ENCODE peak calls at places on chromosomes 12 and 14, in five cellular contexts. D is HEK293T, H is NT2/D1, C is HepG2, V is GM12878. X is an unnamed sample.

GRCh38 chr14:37251778-37252177 is 54.0 kb downstream of the MIPOL1 start:
- DNase-seq in C (peak), V (no peak), D (no peak), H (no peak), X (no peak)

GRCh38 chr12:91394903-91395302 is 212.3 kb upstream of the DCN start:
- DNase-seq in V (no peak), D (no peak), C (no peak), H (no peak), X (no peak)

GRCh38 chr12:92470608-92471021 is 232.2 kb upstream of the PLEKHG7 start:
- DNase-seq in V (peak), D (no peak), C (no peak), H (no peak), X (no peak)

GRCh38 chr12:92365333-92365732 is 219.7 kb upstream of the BTG1 start:
- DNase-seq in V (peak), H (no peak), C (no peak), D (no peak), X (no peak)

GRCh38 chr12:48037267-48037915 is 33.1 kb upstream of the COL2A1 start:
- DNase-seq in V (no peak), C (peak), D (no peak), H (peak), X (peak)

GRCh38 chr12:6883252-6883651 is 10.1 kb upstream of the SPSB2 start:
- DNase-seq in D (no peak), C (no peak), V (no peak), H (no peak), X (no peak)

GRCh38 chr14:61561657-61562276 is 133.5 kb upstream of the HIF1A start:
- DNase-seq in D (no peak), C (peak), H (no peak), V (no peak), X (no peak)

GRCh38 chr12:6375269-6376078 is at the start of gene SCNN1A:
- DNase-seq in H (peak), V (no peak), D (no peak), C (no peak), X (peak)

GRCh38 chr14:101475468-101476257 is 85.6 kb upstream of the DIO3 start:
- DNase-seq in V (no peak), H (no peak), C (peak), D (no peak), X (no peak)

GRCh38 chr12:12689672-12690287 is 6.2 kb downstream of the GPR19 start:
- DNase-seq in V (no peak), C (no peak), H (no peak), D (no peak), X (no peak)

GRCh38 chr14:86646125-86646524 is 1116.2 kb downstream of the FLRT2 start:
- DNase-seq in D (no peak), C (no peak), V (no peak), H (no peak), X (no peak)

GRCh38 chr14:91177797-91178147 is 63.9 kb downstream of the DGLUCY start:
- DNase-seq in D (no peak), C (no peak), H (no peak), V (no peak), X (no peak)

GRCh38 chr12:89671469-89671868 is 37.2 kb downstream of the ATP2B1 start:
- DNase-seq in V (no peak), D (no peak), H (no peak), C (no peak), X (no peak)

GRCh38 chr14:57066463-57066862 is 202.2 kb downstream of the EXOC5 start:
- DNase-seq in C (no peak), H (no peak), V (no peak), D (no peak), X (no peak)

GRCh38 chr14:68781161-68782021 is 11.5 kb downstream of the ZFP36L1 start:
- DNase-seq in C (no peak), H (no peak), V (no peak), D (no peak), X (no peak)

GRCh38 chr14:35368139-35368460 is 36.4 kb downstream of the NFKBIA start:
- DNase-seq in C (no peak), V (no peak), H (no peak), D (no peak), X (no peak)

GRCh38 chr12:31517994-31518393 is 72.9 kb downstream of the DENND5B start:
- DNase-seq in V (no peak), H (no peak), C (no peak), D (no peak), X (no peak)

GRCh38 chr12:61647566-61647965 is 612.6 kb upstream of the USP15 start:
- DNase-seq in C (no peak), H (no peak), D (no peak), V (no peak), X (no peak)

GRCh38 chr12:59871779-59872178 is 275.9 kb downstream of the SLC16A7 start:
- DNase-seq in C (no peak), V (no peak), D (no peak), H (no peak), X (no peak)

GRCh38 chr12:50057000-50057841 is at the start of gene ASIC1:
- DNase-seq in V (no peak), C (no peak), D (peak), H (no peak), X (no peak)

GRCh38 chr12:68675098-68675842 is 11.5 kb upstream of the NUP107 start:
- DNase-seq in V (no peak), C (no peak), D (no peak), H (no peak), X (no peak)

GRCh38 chr14:59190372-59190771 is 1.9 kb downstream of the DAAM1 start:
- DNase-seq in D (no peak), C (peak), H (no peak), V (no peak), X (no peak)

GRCh38 chr12:14836336-14837210 is 6.8 kb downstream of the ART4 start:
- DNase-seq in C (peak), V (no peak), H (no peak), D (no peak), X (no peak)

GRCh38 chr14:74141703-74142102 is 56.9 kb downstream of the LIN52 start:
- DNase-seq in C (peak), H (no peak), D (no peak), V (no peak), X (no peak)

DNA sequence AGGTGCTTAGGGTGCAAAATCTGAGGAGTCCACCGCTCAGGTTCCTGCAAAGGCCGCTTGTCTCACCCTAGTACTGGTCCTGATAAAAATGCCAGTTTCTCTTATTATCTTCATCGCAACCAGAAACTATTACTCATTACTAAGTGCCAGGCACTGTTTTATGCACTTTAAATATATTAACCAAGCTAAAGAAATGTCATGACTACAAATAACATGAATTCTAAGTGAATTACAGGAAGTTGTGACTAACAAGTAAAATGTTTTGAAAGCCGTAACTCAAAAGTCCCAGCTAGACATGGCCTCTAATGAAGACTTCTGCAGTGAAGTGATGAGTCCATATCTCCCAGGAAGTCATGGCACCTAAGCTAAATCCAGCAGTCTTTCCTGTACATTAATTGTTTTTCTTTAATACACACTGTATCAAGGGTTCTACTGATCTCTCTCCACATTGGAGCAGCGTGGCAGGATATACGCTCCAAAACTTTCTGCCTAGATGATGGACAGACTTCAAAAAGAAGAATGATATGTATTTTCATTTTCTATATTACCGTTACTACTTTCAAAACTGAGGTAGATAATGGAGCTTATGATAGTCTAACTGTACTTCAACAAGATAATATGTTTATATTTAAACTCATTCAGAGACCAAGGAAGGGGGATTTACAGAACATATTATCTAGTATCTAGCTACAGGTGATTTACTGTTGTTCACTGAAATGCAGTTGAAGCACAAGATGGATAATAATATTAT is 117.3 kb upstream of the ARID2 start:
- DNase-seq in H (no peak), D (no peak), V (no peak), C (no peak), X (no peak)
- TF ChIP-seq SUZ12 in H (no peak), D (no peak), V (no peak), C (no peak), X (no peak)

DNA sequence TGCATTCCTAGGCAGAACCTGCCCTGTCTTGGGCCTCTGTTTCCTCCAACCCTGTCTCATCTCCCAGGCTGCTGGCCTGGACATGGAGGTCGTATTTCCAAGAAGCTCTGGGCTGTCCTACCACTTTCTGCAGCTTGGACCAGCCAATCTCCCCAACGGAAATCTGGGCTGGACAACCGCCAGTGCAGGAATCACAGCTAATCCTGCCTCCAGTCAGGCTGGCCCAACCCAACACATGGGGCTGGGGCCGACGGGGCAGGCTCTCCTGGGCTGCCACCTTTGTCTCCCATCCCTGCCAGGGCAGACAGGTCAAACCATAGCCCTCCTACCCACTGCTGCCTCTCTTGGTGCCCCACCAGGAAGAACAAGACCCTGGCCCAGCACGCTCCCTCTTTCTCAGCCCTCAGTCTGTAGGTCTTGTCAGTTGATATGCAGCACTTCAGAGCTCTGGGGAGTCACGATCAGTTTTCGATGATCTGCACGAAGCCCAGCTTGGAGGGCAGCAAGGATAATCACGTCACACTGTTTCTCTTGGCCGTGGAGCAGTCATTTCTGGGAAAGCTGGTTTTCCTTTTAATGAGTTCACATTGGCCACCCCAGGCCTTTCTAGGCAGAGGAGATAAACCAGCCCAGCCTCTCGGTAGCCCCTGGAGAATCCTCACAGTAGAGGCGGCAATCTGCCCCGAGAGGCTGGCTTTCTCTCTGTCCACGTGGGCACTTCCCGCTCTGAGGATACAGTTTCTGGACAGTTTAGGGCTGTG is 195.2 kb upstream of the PRMT8 start:
- DNase-seq in H (no peak), V (no peak), C (no peak), D (no peak), X (no peak)
- TF ChIP-seq SUZ12 in H (no peak), V (no peak), C (no peak), D (no peak), X (no peak)

DNA sequence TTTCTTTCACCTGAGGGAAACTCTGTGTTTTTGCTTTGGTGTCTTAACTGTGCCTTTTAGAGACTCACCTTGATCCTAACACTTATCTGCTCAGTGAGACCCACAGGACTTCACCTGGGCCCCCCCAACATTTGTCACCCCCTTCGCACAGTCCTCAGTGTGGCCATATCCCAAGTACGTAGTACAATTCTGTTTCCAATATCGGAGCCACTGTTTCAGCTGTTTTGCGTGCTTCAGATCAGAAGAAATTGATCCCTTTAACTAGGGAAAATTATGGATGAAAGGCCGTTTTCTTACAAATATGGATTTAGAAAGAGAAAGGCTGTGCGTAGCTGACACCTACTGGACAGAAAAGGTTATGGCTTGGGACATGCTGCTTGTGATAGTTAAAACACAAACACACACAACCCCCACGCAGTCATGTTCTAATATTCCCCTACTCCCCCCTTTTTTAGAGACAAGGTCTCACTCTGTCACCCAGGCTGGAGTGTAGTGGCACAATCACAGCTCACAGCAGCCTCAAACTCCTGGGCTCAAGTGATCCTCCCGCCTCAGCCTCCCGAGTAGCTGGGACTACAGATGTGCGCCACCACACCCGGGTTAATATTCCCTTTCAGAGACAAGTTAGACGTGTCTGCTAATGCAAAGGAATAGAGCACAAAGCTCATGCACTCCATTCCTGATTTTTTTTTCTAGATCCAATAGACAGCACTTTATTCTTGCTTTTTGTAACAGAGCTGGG is 3.6 kb upstream of the SLC7A8 start:
- DNase-seq in C (peak), V (peak), H (no peak), D (peak), X (peak)
- TF ChIP-seq SUZ12 in C (no peak), V (no peak), H (no peak), D (no peak), X (no peak)

GRCh38 chr12:39592295-39592694 is 27.3 kb downstream of the ABCD2 start:
- DNase-seq in C (peak), V (no peak), D (no peak), H (no peak), X (no peak)

GRCh38 chr12:39595923-39596322 is 23.7 kb downstream of the ABCD2 start:
- DNase-seq in D (no peak), H (no peak), V (no peak), C (no peak), X (no peak)
- TF ChIP-seq SUZ12 in D (no peak), H (no peak), V (no peak), C (no peak), X (no peak)

GRCh38 chr14:105023144-105023543 is 2.3 kb upstream of the CDCA4 start:
- DNase-seq in V (no peak), C (no peak), H (no peak), D (no peak), X (no peak)
- TF ChIP-seq SUZ12 in V (no peak), C (no peak), H (no peak), D (no peak), X (no peak)

X was measured in H1.